ENCODE peak calls at places on chromosomes 1 and 21, in nine cellular contexts. F is ovary, N is tibial nerve, X is upper lobe of left lung, B is transverse colon, L is A549, I is stomach, O is GM12878, C is suprapubic skin. A is an unnamed sample.

GRCh38 chr1:2204384-2205190 is 10.0 kb upstream of the FAAP20 start:
- DNase-seq in O (no peak), L (no peak), F (peak), B (peak), C (peak), X (peak), N (peak), I (peak), A (peak)

GRCh38 chr1:157113631-157114030 is 14.0 kb upstream of the ETV3L start:
- DNase-seq in N (no peak), F (no peak), B (no peak), X (no peak), I (no peak), L (no peak), C (no peak), O (no peak), A (no peak)

GRCh38 chr1:205335692-205336091 is 14.1 kb upstream of the NUAK2 start:
- DNase-seq in I (peak), O (no peak), B (peak), L (peak), C (no peak), F (peak), N (peak), X (peak), A (no peak)

GRCh38 chr1:220702733-220703704 is 12.9 kb downstream of the C1orf115 start:
- DNase-seq in B (no peak), I (no peak), N (no peak), C (no peak), O (no peak), X (no peak), L (no peak), F (no peak), A (peak)

GRCh38 chr1:235552146-235552716 is 48.0 kb upstream of the B3GALNT2 start:
- DNase-seq in L (no peak), N (no peak), I (no peak), B (no peak), X (no peak), F (no peak), C (no peak), O (no peak), A (no peak)

GRCh38 chr21:23968008-23968407 is 1639.3 kb downstream of the MRPL39 start:
- DNase-seq in N (no peak), B (no peak), L (no peak), O (no peak), X (no peak), C (no peak), F (no peak), I (no peak), A (no peak)

GRCh38 chr1:9655127-9655723 is 3.7 kb downstream of the PIK3CD start:
- DNase-seq in I (no peak), L (no peak), O (no peak), N (no peak), C (no peak), B (no peak), F (no peak), X (no peak), A (no peak)

GRCh38 chr1:172638885-172639831 is 19.7 kb upstream of the FASLG start:
- DNase-seq in L (peak), O (peak), I (no peak), N (no peak), B (no peak), F (no peak), C (no peak), X (no peak), A (no peak)

GRCh38 chr1:56516539-56517252 is 62.7 kb downstream of the PLPP3 start:
- DNase-seq in F (no peak), C (no peak), N (no peak), I (peak), O (peak), L (no peak), X (no peak), B (peak), A (no peak)

GRCh38 chr1:206851611-206852010 is 13.8 kb upstream of the IL20 start:
- DNase-seq in L (no peak), C (no peak), F (no peak), X (no peak), O (no peak), N (no peak), B (no peak), I (no peak), A (no peak)

GRCh38 chr1:223242382-223242955 is 99.4 kb upstream of the TLR5 start:
- DNase-seq in C (peak), F (no peak), N (no peak), B (no peak), L (no peak), O (no peak), I (no peak), X (no peak), A (no peak)

GRCh38 chr1:246748867-246749266 is 24.7 kb downstream of the SCCPDH start:
- DNase-seq in N (no peak), L (no peak), X (no peak), F (no peak), C (no peak), B (no peak), I (no peak), O (no peak), A (no peak)

GRCh38 chr1:3306583-3307285 is 147.7 kb upstream of the ARHGEF16 start:
- DNase-seq in B (no peak), I (no peak), L (no peak), F (no peak), O (no peak), N (no peak), X (no peak), C (no peak), A (no peak)

GRCh38 chr1:77220687-77221463 is 1.6 kb upstream of the PIGK start:
- DNase-seq in C (no peak), N (no peak), I (no peak), F (no peak), X (no peak), L (peak), O (no peak), B (no peak), A (no peak)

GRCh38 chr21:36260030-36260787 is 59.8 kb upstream of the MORC3 start:
- DNase-seq in N (peak), B (peak), I (peak), L (peak), O (peak), C (no peak), F (peak), X (no peak), A (no peak)

GRCh38 chr1:170932236-170932635 is 3.1 kb upstream of the MROH9 start:
- DNase-seq in C (no peak), B (no peak), N (no peak), F (no peak), I (no peak), X (no peak), O (peak), L (no peak), A (no peak)

GRCh38 chr1:167197692-167198091 is 23.0 kb upstream of the POU2F1 start:
- DNase-seq in I (no peak), B (no peak), O (no peak), C (no peak), L (no peak), N (no peak), F (no peak), X (no peak), A (no peak)

GRCh38 chr1:33460947-33461629 is 11.4 kb upstream of the ZSCAN20 start:
- DNase-seq in O (peak), C (no peak), L (no peak), X (no peak), F (no peak), B (peak), I (no peak), N (peak), A (no peak)

GRCh38 chr1:33456302-33456886 is 16.1 kb upstream of the ZSCAN20 start:
- DNase-seq in X (no peak), O (no peak), B (no peak), F (peak), C (no peak), L (no peak), N (no peak), I (no peak), A (no peak)

GRCh38 chr1:33462449-33463164 is 9.8 kb upstream of the ZSCAN20 start:
- DNase-seq in L (no peak), I (no peak), X (no peak), B (no peak), N (no peak), F (no peak), O (no peak), C (no peak), A (no peak)

GRCh38 chr1:33455537-33456301 is 16.7 kb upstream of the ZSCAN20 start:
- DNase-seq in L (peak), O (no peak), F (no peak), B (no peak), C (no peak), N (peak), X (no peak), I (peak), A (no peak)

DNA sequence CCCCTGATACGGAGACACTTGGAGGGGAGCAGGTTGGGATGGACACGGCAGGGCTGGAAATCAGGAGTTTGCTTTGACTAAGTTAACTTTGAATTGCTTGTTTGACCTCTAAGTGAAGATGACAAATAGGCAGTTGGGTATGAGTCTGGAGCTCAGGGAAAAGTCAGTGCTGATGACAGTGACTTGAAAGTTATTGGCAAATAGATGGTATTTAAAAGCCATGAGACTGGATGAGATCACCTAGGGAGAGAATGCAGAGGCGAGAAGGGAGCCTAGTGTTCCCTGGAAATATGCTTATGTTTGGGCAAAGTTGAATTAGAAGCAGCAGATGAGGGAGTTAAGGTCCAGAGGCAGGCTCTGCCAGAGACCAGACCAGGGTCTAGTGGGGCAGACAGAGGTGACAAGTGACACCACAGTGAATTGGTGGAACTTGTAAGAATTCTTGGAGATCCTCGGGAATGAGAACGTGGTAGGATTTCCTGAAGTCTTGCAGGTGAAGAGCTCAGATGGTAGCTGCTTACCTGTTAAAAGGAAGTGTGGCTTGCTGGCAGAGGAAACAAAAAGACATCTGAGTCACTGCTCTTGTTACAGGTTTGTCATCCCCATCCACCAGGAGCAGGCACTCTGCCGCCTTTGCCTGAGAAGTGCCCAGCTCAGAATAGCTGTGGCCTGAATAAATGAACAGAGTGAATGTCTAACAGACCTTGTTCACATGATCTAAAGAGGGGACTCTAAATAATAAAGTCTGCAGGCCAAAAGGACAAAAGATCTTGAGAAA is 12.5 kb upstream of the ZSCAN20 start:
- DNase-seq in C (no peak), N (no peak), F (no peak), I (no peak), O (no peak), B (no peak), L (no peak), X (no peak), A (no peak)
- TF ChIP-seq EP300 in C (no peak), N (no peak), F (no peak), I (no peak), O (no peak), B (no peak), L (no peak), X (no peak), A (no peak)

GRCh38 chr1:26826261-26827201 is at the start of gene ZDHHC18:
- DNase-seq in N (peak), X (peak), I (peak), B (peak), O (no peak), F (peak), C (peak), L (peak), A (no peak)

GRCh38 chr1:26827205-26827604 is 717 bp downstream of the ZDHHC18 start:
- DNase-seq in C (no peak), F (no peak), X (no peak), I (no peak), O (no peak), N (no peak), L (no peak), B (no peak), A (no peak)

GRCh38 chr1:26827663-26828062 is 1.2 kb downstream of the ZDHHC18 start:
- DNase-seq in B (no peak), C (no peak), I (no peak), N (no peak), O (no peak), X (peak), L (no peak), F (peak), A (no peak)

GRCh38 chr1:26822737-26823395 is 3.6 kb upstream of the ZDHHC18 start:
- DNase-seq in I (no peak), C (no peak), L (no peak), F (no peak), B (no peak), O (no peak), X (no peak), N (no peak), A (no peak)

DNA sequence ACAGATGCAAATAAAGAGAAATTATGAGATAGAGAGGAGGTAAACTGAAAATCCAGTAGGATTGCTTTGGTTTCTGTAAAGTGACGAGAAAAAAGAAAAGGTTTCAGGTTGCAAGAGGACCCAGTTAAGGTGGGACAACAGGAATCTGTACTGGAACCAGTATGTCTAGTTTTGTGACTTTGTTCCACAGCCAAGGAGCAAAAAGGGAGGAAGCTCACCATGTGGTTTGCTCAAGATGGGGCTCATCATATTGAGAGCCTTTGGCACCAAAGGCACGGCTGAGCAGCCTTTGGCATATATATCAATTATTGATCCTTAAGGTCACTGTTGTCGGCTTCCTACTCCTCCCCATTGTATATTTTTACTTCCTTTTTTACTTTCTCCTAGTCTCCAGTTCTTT is 1.8 kb upstream of the ZDHHC18 start:
- DNase-seq in B (no peak), L (no peak), N (no peak), C (no peak), I (no peak), O (no peak), X (no peak), F (no peak), A (no peak)
- TF ChIP-seq EP300 in B (no peak), L (no peak), N (no peak), C (no peak), I (no peak), O (no peak), X (no peak), F (no peak), A (no peak)

GRCh38 chr1:31381394-31382287 is 8.8 kb upstream of the FABP3 start:
- DNase-seq in I (peak), L (no peak), O (no peak), B (peak), C (no peak), F (no peak), X (no peak), N (no peak), A (no peak)
- TF ChIP-seq EP300 in I (no peak), L (no peak), O (no peak), B (no peak), C (no peak), F (no peak), X (no peak), N (no peak), A (no peak)

GRCh38 chr1:221783936-221784335 is 42.0 kb upstream of the DUSP10 start:
- DNase-seq in L (no peak), X (no peak), I (no peak), O (no peak), C (no peak), N (no peak), F (no peak), B (no peak), A (no peak)

GRCh38 chr1:221781102-221781744 is 39.3 kb upstream of the DUSP10 start:
- DNase-seq in O (no peak), I (no peak), C (no peak), X (no peak), L (no peak), B (no peak), F (no peak), N (no peak), A (no peak)

GRCh38 chr1:221782461-221782860 is 40.6 kb upstream of the DUSP10 start:
- DNase-seq in X (no peak), O (no peak), F (no peak), B (no peak), L (no peak), C (no peak), I (no peak), N (no peak), A (no peak)

GRCh38 chr1:221783437-221783836 is 41.5 kb upstream of the DUSP10 start:
- DNase-seq in C (no peak), O (no peak), F (no peak), L (no peak), I (no peak), B (no peak), X (no peak), N (no peak), A (no peak)

GRCh38 chr1:221782970-221783369 is 41.1 kb upstream of the DUSP10 start:
- DNase-seq in I (no peak), X (no peak), O (no peak), F (no peak), N (no peak), C (no peak), B (no peak), L (no peak), A (no peak)
- TF ChIP-seq EP300 in I (no peak), X (no peak), O (no peak), F (no peak), N (no peak), C (no peak), B (no peak), L (no peak), A (no peak)

GRCh38 chr1:230167419-230167852 is 100.4 kb downstream of the GALNT2 start:
- DNase-seq in X (peak), F (no peak), I (no peak), L (peak), O (peak), N (no peak), B (no peak), C (no peak), A (no peak)
- TF ChIP-seq EP300 in X (no peak), F (no peak), I (no peak), L (no peak), O (no peak), N (no peak), B (no peak), C (no peak), A (no peak)

DNA sequence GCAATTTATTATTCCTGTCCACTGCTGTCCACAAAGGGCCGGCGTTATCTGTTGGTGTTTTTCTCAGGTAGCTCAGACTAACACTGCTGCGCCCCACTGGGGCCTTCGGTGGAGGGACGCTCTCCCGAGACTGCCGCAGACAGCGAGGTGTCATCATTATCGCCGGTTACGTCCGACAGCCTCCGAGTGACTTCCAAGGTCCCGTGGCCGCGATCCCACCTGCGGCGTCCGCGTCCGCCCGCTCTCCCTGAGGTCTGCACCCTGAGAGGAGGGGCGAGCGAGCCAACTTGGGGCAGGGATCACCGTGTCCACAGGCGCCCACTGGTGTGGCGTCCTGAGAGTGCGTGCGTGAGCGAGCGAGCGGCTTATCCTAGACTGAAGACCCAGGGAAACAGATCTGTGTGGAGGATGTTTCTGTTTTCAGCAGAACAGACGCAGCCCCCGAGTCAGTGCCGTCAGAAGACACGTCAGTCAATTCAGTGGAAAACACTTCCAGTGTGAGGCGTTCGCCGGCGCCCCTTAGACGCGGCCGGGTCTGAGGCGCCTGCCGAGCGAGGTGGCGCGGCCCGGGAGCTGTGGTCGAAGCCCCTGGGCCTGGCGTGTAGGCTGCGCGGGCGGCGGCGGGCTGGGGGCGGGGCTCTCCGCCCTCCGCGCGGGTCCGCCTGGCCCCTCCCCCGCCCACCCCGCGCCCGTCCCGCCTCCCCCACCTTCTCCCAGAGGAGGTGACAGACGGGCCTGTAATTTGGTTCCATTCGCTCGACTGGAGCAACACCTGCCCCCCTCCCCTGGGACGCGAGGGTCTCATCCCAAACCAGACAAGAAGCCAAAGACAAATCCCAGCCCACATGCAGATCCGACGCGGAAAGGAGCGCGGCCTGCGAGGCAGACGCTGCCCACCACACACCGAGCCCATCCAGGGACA is 12.6 kb downstream of the NHLH2 start:
- DNase-seq in C (peak), N (no peak), O (no peak), I (peak), X (peak), F (peak), B (no peak), L (no peak), A (no peak)
- TF ChIP-seq EP300 in C (no peak), N (no peak), O (no peak), I (no peak), X (no peak), F (no peak), B (no peak), L (no peak), A (no peak)

GRCh38 chr1:161389691-161390558 is 22.2 kb upstream of the CFAP126 start:
- DNase-seq in O (peak), N (peak), B (peak), L (peak), X (peak), I (peak), C (peak), F (peak), A (peak)
- TF ChIP-seq EP300 in O (peak), N (peak), B (peak), L (no peak), X (peak), I (peak), C (peak), F (peak), A (peak)

DNA sequence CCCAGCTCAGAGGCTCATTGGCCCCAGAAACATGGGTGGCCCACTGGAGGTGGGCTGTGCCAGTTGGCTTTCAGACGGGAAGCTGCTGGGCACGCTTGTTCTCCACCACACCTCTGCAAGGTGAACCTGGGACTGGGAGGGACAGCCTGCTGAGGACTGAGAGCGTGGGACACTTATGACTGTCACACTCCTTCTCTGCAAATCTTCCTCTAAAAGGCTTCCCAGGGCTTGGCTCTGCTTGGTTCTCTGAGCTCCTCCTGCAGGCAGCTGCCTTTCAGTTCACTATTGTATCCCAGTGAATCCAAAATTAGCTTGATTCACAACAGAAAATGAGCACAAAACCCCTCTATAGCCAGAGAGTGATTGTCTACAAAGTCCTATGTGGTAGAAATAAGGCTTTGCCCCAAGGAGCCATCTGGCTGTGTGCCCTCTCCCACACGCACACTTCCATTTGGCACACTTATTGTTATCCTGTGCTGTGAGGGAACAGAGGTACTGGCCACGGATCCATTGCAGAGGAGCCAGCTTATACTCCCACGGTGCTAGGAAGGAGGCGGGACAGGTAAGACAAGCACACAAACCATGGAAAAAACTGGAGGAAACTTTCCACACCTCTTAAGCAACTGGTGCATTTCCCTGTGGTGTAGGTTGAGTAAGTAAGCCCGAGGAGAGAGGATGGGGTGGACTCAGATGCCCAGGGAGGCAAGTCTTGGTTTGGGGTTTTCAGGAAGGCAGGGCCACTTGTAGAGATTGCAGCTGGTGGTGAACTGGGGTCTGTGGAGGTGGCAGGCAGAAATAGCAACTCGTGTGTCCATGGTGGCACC is 18.9 kb upstream of the BTG2 start:
- DNase-seq in O (no peak), F (no peak), I (peak), N (no peak), X (no peak), B (peak), L (no peak), C (no peak), A (no peak)
- TF ChIP-seq EP300 in O (no peak), F (no peak), I (no peak), N (peak), X (no peak), B (no peak), L (no peak), C (no peak), A (no peak)

A was measured in esophagus muscularis mucosa.